ENCODE peak calls at places on chromosome 10, in nine cellular contexts. B, C, T, V, U, R, K, M and E are unnamed samples.
A peak's percentile ranks its signal among the peaks of the same experiment; 100 is the strongest.

GRCh38 chr10:132351611-132352010 is 19.6 kb downstream of the LRRC27 start:
- DNase-seq in B (no peak), C (no peak), T (no peak), V (no peak), U (no peak), R (no peak), K (no peak), M (no peak), E (no peak)

GRCh38 chr10:86711237-86711956 is 43.1 kb downstream of the LDB3 start:
- DNase-seq in B (peak; percentile 95), C (peak; percentile 91), T (peak; percentile 91), V (peak; percentile 84), U (peak; percentile 96), R (peak; percentile 83), K (peak; percentile 88), M (peak; percentile 85), E (peak; percentile 39)

GRCh38 chr10:72261323-72262018 is 12.3 kb upstream of the DDIT4 start:
- DNase-seq in B (peak; percentile 73), C (peak; percentile 92), T (no peak), V (no peak), U (no peak), R (peak; percentile 84), K (no peak), M (peak; percentile 28), E (no peak)

GRCh38 chr10:35819736-35820135 is 177.6 kb upstream of the FZD8 start:
- DNase-seq in B (no peak), C (no peak), T (no peak), V (no peak), U (no peak), R (no peak), K (no peak), M (no peak), E (no peak)

GRCh38 chr10:99521474-99522077 is 11.2 kb upstream of the NKX2-3 start:
- DNase-seq in B (no peak), C (no peak), T (no peak), V (no peak), U (no peak), R (no peak), K (no peak), M (no peak), E (no peak)

GRCh38 chr10:124943301-124944092 is 1.6 kb downstream of the ZRANB1 start:
- DNase-seq in B (no peak), C (no peak), T (no peak), V (no peak), U (no peak), R (no peak), K (no peak), M (no peak), E (no peak)

GRCh38 chr10:94320285-94320914 is 42.3 kb downstream of the NOC3L start:
- DNase-seq in B (peak; percentile 51), C (peak; percentile 71), T (peak; percentile 69), V (peak; percentile 37), U (peak; percentile 91), R (no peak), K (peak; percentile 33), M (peak; percentile 42), E (peak; percentile 10)

GRCh38 chr10:119759832-119760231 is 34.0 kb downstream of the INPP5F start:
- DNase-seq in B (no peak), C (no peak), T (no peak), V (no peak), U (no peak), R (no peak), K (no peak), M (no peak), E (no peak)

GRCh38 chr10:94500063-94500462 is 45.5 kb upstream of the HELLS start:
- DNase-seq in B (no peak), C (no peak), T (peak; percentile 26), V (no peak), U (no peak), R (no peak), K (no peak), M (no peak), E (no peak)

GRCh38 chr10:84176836-84177474 is 3.4 kb downstream of the GPR15LG start:
- DNase-seq in B (peak; percentile 15), C (no peak), T (no peak), V (no peak), U (peak; percentile 79), R (no peak), K (no peak), M (no peak), E (no peak)

GRCh38 chr10:78875331-78875877 is 193.4 kb upstream of the ZMIZ1 start:
- DNase-seq in B (no peak), C (no peak), T (no peak), V (no peak), U (no peak), R (no peak), K (no peak), M (no peak), E (no peak)

GRCh38 chr10:113269333-113269732 is 283.5 kb upstream of the HABP2 start:
- DNase-seq in B (no peak), C (no peak), T (no peak), V (no peak), U (no peak), R (no peak), K (no peak), M (no peak), E (no peak)

GRCh38 chr10:34163075-34163905 is 651.8 kb downstream of the PARD3 start:
- DNase-seq in B (no peak), C (no peak), T (no peak), V (no peak), U (no peak), R (no peak), K (no peak), M (no peak), E (no peak)

GRCh38 chr10:78778446-78779338 is 290.1 kb upstream of the ZMIZ1 start:
- DNase-seq in B (no peak), C (no peak), T (no peak), V (no peak), U (peak; percentile 76), R (no peak), K (no peak), M (peak; percentile 18), E (no peak)

GRCh38 chr10:61633665-61634064 is 29.1 kb upstream of the CABCOCO1 start:
- DNase-seq in B (no peak), C (no peak), T (no peak), V (no peak), U (no peak), R (no peak), K (no peak), M (no peak), E (no peak)

GRCh38 chr10:5507649-5508131 is 8.3 kb upstream of the CALML5 start:
- DNase-seq in B (no peak), C (peak; percentile 53), T (no peak), V (no peak), U (no peak), R (no peak), K (no peak), M (no peak), E (no peak)

GRCh38 chr10:121813211-121813812 is 114.5 kb downstream of the ATE1 start:
- DNase-seq in B (no peak), C (no peak), T (no peak), V (no peak), U (no peak), R (no peak), K (no peak), M (peak; percentile 71), E (no peak)

GRCh38 chr10:71010730-71011129 is 122.4 kb upstream of the PCBD1 start:
- DNase-seq in B (no peak), C (no peak), T (no peak), V (no peak), U (no peak), R (peak; percentile 7), K (no peak), M (no peak), E (no peak)

GRCh38 chr10:97279121-97279815 is 13.2 kb downstream of the ARHGAP19 start:
- DNase-seq in B (no peak), C (no peak), T (no peak), V (no peak), U (peak; percentile 76), R (no peak), K (no peak), M (no peak), E (peak; percentile 0)

GRCh38 chr10:114458216-114458615 is 53.9 kb upstream of the AFAP1L2 start:
- DNase-seq in B (no peak), C (no peak), T (no peak), V (no peak), U (no peak), R (no peak), K (no peak), M (no peak), E (no peak)

GRCh38 chr10:99421233-99421739 is 9.1 kb downstream of the GOT1 start:
- DNase-seq in B (no peak), C (no peak), T (no peak), V (no peak), U (no peak), R (no peak), K (no peak), M (no peak), E (peak; percentile 21)

GRCh38 chr10:91197044-91197651 is 23.3 kb upstream of the PCGF5 start:
- DNase-seq in B (no peak), C (no peak), T (no peak), V (no peak), U (no peak), R (no peak), K (no peak), M (peak; percentile 79), E (no peak)

GRCh38 chr10:14681305-14681704 is 93.4 kb downstream of the FAM107B start:
- DNase-seq in B (no peak), C (no peak), T (no peak), V (no peak), U (no peak), R (no peak), K (no peak), M (no peak), E (no peak)

GRCh38 chr10:11876805-11877395 is 53.7 kb downstream of the PROSER2 start:
- DNase-seq in B (no peak), C (no peak), T (no peak), V (no peak), U (no peak), R (no peak), K (no peak), M (no peak), E (no peak)

GRCh38 chr10:90306187-90306586 is 551.7 kb downstream of the HTR7 start:
- DNase-seq in B (no peak), C (no peak), T (peak; percentile 10), V (no peak), U (no peak), R (no peak), K (no peak), M (no peak), E (no peak)

GRCh38 chr10:131997366-131998049 is 15.8 kb upstream of the BNIP3 start:
- DNase-seq in B (no peak), C (no peak), T (no peak), V (no peak), U (peak; percentile 96), R (no peak), K (peak; percentile 28), M (peak; percentile 32), E (peak; percentile 53)

GRCh38 chr10:32139223-32140073 is 83.2 kb upstream of the KIF5B start:
- DNase-seq in B (no peak), C (no peak), T (peak; percentile 64), V (no peak), U (peak; percentile 96), R (no peak), K (peak; percentile 93), M (peak; percentile 70), E (no peak)

GRCh38 chr10:86203162-86203905 is 163.3 kb downstream of the GRID1 start:
- DNase-seq in B (no peak), C (no peak), T (peak; percentile 40), V (no peak), U (no peak), R (no peak), K (no peak), M (no peak), E (no peak)

GRCh38 chr10:2933041-2933440 is 134.3 kb upstream of the PFKP start:
- DNase-seq in B (no peak), C (no peak), T (no peak), V (no peak), U (no peak), R (no peak), K (no peak), M (no peak), E (no peak)

GRCh38 chr10:6478722-6479121 is 101.4 kb downstream of the PRKCQ start:
- DNase-seq in B (no peak), C (no peak), T (no peak), V (no peak), U (no peak), R (no peak), K (no peak), M (no peak), E (no peak)

GRCh38 chr10:109780997-109781396 is 142.3 kb downstream of the XPNPEP1 start:
- DNase-seq in B (no peak), C (no peak), T (no peak), V (no peak), U (no peak), R (no peak), K (no peak), M (no peak), E (no peak)